ENCODE peak calls at places on chromosomes 5 and 9, in seven cellular contexts. One of them, this sample, is unnamed.

GRCh38 chr9:126617740-126618133 is 4.0 kb downstream of the LMX1B start:
- DNase-seq in H1: no peak
- DNase-seq in SK-N-SH: peak
- DNase-seq in GM12892: no peak
- DNase-seq in K562: peak
- DNase-seq in GM12878: no peak
- DNase-seq in HepG2: no peak
- DNase-seq in this sample: no peak

GRCh38 chr9:37243588-37244345 is 123.4 kb downstream of the ZCCHC7 start:
- DNase-seq in H1: no peak
- DNase-seq in HepG2: no peak
- DNase-seq in K562: no peak
- DNase-seq in GM12878: no peak
- DNase-seq in GM12892: no peak
- DNase-seq in SK-N-SH: no peak
- DNase-seq in this sample: no peak

GRCh38 chr9:130501645-130502044 is 56.9 kb downstream of the ASS1 start:
- DNase-seq in GM12878: no peak
- DNase-seq in HepG2: no peak
- DNase-seq in GM12892: no peak
- DNase-seq in H1: no peak
- DNase-seq in K562: peak
- DNase-seq in SK-N-SH: peak
- DNase-seq in this sample: no peak

GRCh38 chr9:35510745-35511428 is 21.0 kb downstream of the RUSC2 start:
- DNase-seq in SK-N-SH: no peak
- DNase-seq in GM12878: no peak
- DNase-seq in K562: no peak
- DNase-seq in H1: no peak
- DNase-seq in HepG2: peak
- DNase-seq in GM12892: no peak
- DNase-seq in this sample: no peak

GRCh38 chr5:10229306-10230048 is 20.2 kb downstream of the ATPSCKMT start:
- DNase-seq in SK-N-SH: no peak
- DNase-seq in K562: no peak
- DNase-seq in GM12878: no peak
- DNase-seq in H1: no peak
- DNase-seq in HepG2: no peak
- DNase-seq in GM12892: no peak
- DNase-seq in this sample: no peak

GRCh38 chr5:131068893-131069643 is 96.0 kb downstream of the HINT1 start:
- DNase-seq in HepG2: no peak
- DNase-seq in SK-N-SH: no peak
- DNase-seq in GM12892: peak
- DNase-seq in GM12878: peak
- DNase-seq in H1: no peak
- DNase-seq in K562: no peak
- DNase-seq in this sample: peak

GRCh38 chr5:1190915-1191314 is 10.5 kb upstream of the SLC6A19 start:
- DNase-seq in GM12892: no peak
- DNase-seq in H1: no peak
- DNase-seq in HepG2: no peak
- DNase-seq in SK-N-SH: no peak
- DNase-seq in K562: no peak
- DNase-seq in GM12878: no peak
- DNase-seq in this sample: no peak

GRCh38 chr5:175712681-175713085 is 54.8 kb downstream of the HRH2 start:
- DNase-seq in K562: no peak
- DNase-seq in GM12892: no peak
- DNase-seq in H1: no peak
- DNase-seq in SK-N-SH: peak
- DNase-seq in HepG2: no peak
- DNase-seq in GM12878: no peak
- DNase-seq in this sample: no peak

GRCh38 chr5:163867738-163868137 is 362.3 kb downstream of the MAT2B start:
- DNase-seq in GM12892: no peak
- DNase-seq in SK-N-SH: no peak
- DNase-seq in H1: no peak
- DNase-seq in K562: no peak
- DNase-seq in HepG2: no peak
- DNase-seq in GM12878: no peak
- DNase-seq in this sample: no peak

GRCh38 chr5:148912714-148913398 is 86.4 kb downstream of the ADRB2 start:
- DNase-seq in GM12878: no peak
- DNase-seq in GM12892: no peak
- DNase-seq in H1: peak
- DNase-seq in SK-N-SH: peak
- DNase-seq in K562: no peak
- DNase-seq in HepG2: peak
- DNase-seq in this sample: no peak

GRCh38 chr9:27194401-27195091 is 85.5 kb downstream of the TEK start:
- DNase-seq in H1: no peak
- DNase-seq in SK-N-SH: no peak
- DNase-seq in GM12892: no peak
- DNase-seq in K562: no peak
- DNase-seq in HepG2: no peak
- DNase-seq in GM12878: no peak
- DNase-seq in this sample: no peak

GRCh38 chr5:75059887-75060286 is 7.5 kb upstream of the GCNT4 start:
- DNase-seq in HepG2: no peak
- DNase-seq in SK-N-SH: no peak
- DNase-seq in GM12892: no peak
- DNase-seq in K562: no peak
- DNase-seq in H1: no peak
- DNase-seq in GM12878: no peak
- DNase-seq in this sample: no peak

GRCh38 chr5:98741926-98742325 is 31.5 kb upstream of the RGMB start:
- DNase-seq in K562: no peak
- DNase-seq in GM12878: no peak
- DNase-seq in GM12892: no peak
- DNase-seq in SK-N-SH: no peak
- DNase-seq in H1: no peak
- DNase-seq in HepG2: no peak
- DNase-seq in this sample: no peak

GRCh38 chr5:7157083-7157482 is 238.9 kb upstream of the ADCY2 start:
- DNase-seq in HepG2: no peak
- DNase-seq in GM12878: no peak
- DNase-seq in K562: no peak
- DNase-seq in SK-N-SH: no peak
- DNase-seq in H1: no peak
- DNase-seq in GM12892: no peak
- DNase-seq in this sample: no peak

DNA sequence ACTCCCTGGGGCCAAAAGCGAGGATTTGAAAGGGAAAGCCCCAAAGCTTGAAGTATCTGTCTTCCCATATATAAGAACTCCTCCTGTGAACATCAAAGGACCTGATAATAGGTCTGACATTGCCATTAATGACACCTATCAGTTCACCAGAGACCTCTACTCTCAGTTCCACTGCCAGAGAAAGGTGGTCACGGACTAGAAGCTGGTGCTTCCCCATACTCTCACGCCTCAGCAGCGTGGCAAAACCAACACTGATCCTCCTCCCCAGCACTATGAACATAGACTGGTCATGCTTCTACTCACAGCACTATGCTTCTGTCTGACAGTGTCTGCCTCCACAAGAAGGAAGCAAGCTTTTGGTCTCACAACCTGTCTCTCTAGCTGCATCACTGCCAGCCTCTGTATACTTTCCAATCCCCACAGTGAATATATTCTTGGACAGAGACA is 37.9 kb downstream of the NRG2 start:
- DNase-seq in GM12878: peak
- DNase-seq in K562: no peak
- DNase-seq in GM12892: no peak
- DNase-seq in H1: no peak
- DNase-seq in HepG2: no peak
- DNase-seq in SK-N-SH: no peak
- DNase-seq in this sample: no peak
- TF ChIP-seq TAF1 in GM12878: peak
- TF ChIP-seq TAF1 in K562: no peak
- TF ChIP-seq TAF1 in GM12892: no peak
- TF ChIP-seq TAF1 in H1: no peak
- TF ChIP-seq TAF1 in HepG2: no peak
- TF ChIP-seq TAF1 in SK-N-SH: no peak
- TF ChIP-seq TAF1 in this sample: peak

DNA sequence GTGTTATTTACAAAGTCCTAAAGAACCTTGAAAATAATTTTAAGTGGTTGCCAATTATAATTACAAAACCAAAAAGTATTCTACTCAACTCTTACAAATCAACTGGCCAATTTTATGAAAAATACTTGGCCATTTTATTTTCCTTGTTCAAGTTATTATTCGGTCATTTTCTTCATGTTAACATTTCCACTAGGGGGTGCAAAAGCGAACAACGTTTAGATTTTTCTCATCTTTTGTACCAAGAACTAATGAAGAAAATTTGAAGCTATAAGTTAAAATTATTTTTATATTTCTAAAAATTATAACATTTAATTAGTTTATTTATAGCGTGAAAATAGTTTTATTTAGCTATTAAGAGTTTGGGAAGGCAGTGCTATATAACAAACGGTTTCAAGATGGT is 1453.3 kb downstream of the MAT2B start:
- DNase-seq in SK-N-SH: no peak
- DNase-seq in GM12892: no peak
- DNase-seq in K562: no peak
- DNase-seq in GM12878: no peak
- DNase-seq in HepG2: no peak
- DNase-seq in H1: no peak
- DNase-seq in this sample: no peak
- TF ChIP-seq POLR2AphosphoS5 in SK-N-SH: no peak
- TF ChIP-seq POLR2AphosphoS5 in GM12892: no peak
- TF ChIP-seq POLR2AphosphoS5 in K562: no peak
- TF ChIP-seq POLR2AphosphoS5 in GM12878: no peak
- TF ChIP-seq POLR2AphosphoS5 in HepG2: no peak
- TF ChIP-seq POLR2AphosphoS5 in H1: no peak
- TF ChIP-seq POLR2AphosphoS5 in this sample: no peak

GRCh38 chr9:129109952-129110739 is 447 bp downstream of the CRAT start:
- DNase-seq in H1: no peak
- DNase-seq in GM12892: peak
- DNase-seq in SK-N-SH: no peak
- DNase-seq in K562: peak
- DNase-seq in GM12878: no peak
- DNase-seq in HepG2: peak
- DNase-seq in this sample: no peak

GRCh38 chr9:129110740-129111142 is at the start of gene CRAT:
- DNase-seq in SK-N-SH: peak
- DNase-seq in GM12878: peak
- DNase-seq in K562: peak
- DNase-seq in HepG2: peak
- DNase-seq in H1: peak
- DNase-seq in GM12892: peak
- DNase-seq in this sample: peak

GRCh38 chr9:129111143-129111761 is at the start of gene PTPA:
- DNase-seq in SK-N-SH: peak
- DNase-seq in K562: peak
- DNase-seq in GM12878: no peak
- DNase-seq in H1: peak
- DNase-seq in GM12892: peak
- DNase-seq in HepG2: peak
- DNase-seq in this sample: peak

GRCh38 chr9:129113645-129114304 is 2.6 kb downstream of the PTPA start:
- DNase-seq in GM12878: no peak
- DNase-seq in K562: no peak
- DNase-seq in GM12892: no peak
- DNase-seq in H1: no peak
- DNase-seq in SK-N-SH: no peak
- DNase-seq in HepG2: no peak
- DNase-seq in this sample: no peak

DNA sequence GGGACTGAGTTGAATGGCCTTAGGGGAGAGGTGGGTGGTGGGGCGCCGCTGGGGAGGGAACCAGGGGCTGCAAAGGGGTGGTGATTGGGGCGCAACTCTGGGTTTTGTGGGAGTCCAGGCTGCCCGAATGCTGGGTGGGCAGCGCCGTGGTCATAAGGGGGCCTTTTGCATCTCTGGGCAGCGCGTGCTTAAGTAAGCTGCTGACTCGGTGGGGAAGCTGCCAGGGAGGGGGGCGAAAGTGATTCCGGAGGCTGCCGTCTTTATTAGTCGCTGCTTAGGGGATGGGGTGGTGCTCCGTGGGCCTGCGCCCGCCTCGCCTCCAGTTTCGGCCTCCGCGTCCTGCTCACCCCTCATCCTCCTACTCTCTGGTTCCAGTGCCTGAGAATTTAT is 542 bp downstream of the PTPA start:
- DNase-seq in GM12878: no peak
- DNase-seq in SK-N-SH: peak
- DNase-seq in HepG2: peak
- DNase-seq in GM12892: no peak
- DNase-seq in K562: peak
- DNase-seq in H1: no peak
- DNase-seq in this sample: peak
- TF ChIP-seq TAF1 in GM12878: no peak
- TF ChIP-seq TAF1 in SK-N-SH: no peak
- TF ChIP-seq TAF1 in HepG2: no peak
- TF ChIP-seq TAF1 in GM12892: no peak
- TF ChIP-seq TAF1 in K562: no peak
- TF ChIP-seq TAF1 in H1: no peak
- TF ChIP-seq TAF1 in this sample: no peak

GRCh38 chr5:5179597-5179996 is 39.5 kb downstream of the ADAMTS16 start:
- DNase-seq in GM12878: no peak
- DNase-seq in SK-N-SH: no peak
- DNase-seq in K562: no peak
- DNase-seq in H1: peak
- DNase-seq in GM12892: no peak
- DNase-seq in HepG2: no peak
- DNase-seq in this sample: no peak
- TF ChIP-seq POLR2AphosphoS5 in GM12878: no peak
- TF ChIP-seq POLR2AphosphoS5 in SK-N-SH: no peak
- TF ChIP-seq POLR2AphosphoS5 in K562: no peak
- TF ChIP-seq POLR2AphosphoS5 in H1: no peak
- TF ChIP-seq POLR2AphosphoS5 in GM12892: no peak
- TF ChIP-seq POLR2AphosphoS5 in HepG2: no peak
- TF ChIP-seq POLR2AphosphoS5 in this sample: no peak

DNA sequence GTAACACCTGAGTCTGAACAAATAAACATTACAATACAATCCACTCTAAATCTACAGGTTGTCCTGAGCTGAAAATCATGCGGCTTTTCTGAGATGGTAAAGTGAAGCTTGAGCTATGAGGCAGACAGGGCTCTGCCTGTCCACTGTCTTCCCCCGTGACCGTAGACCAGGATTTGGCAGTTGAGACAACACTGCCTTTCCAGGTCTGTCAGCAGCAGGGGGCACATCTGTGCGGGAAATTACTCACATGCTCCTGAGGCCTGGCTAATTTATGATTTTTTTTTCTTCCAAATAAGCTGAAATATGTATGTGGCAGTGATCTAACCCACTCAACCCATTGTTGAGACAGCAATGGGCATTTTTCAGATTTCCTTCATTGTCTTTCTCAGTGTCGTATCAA is 307.9 kb downstream of the FBXL7 start:
- DNase-seq in HepG2: no peak
- DNase-seq in K562: no peak
- DNase-seq in GM12892: no peak
- DNase-seq in H1: no peak
- DNase-seq in GM12878: no peak
- DNase-seq in SK-N-SH: peak
- DNase-seq in this sample: no peak
- TF ChIP-seq TAF1 in HepG2: no peak
- TF ChIP-seq TAF1 in K562: no peak
- TF ChIP-seq TAF1 in GM12892: no peak
- TF ChIP-seq TAF1 in H1: no peak
- TF ChIP-seq TAF1 in GM12878: no peak
- TF ChIP-seq TAF1 in SK-N-SH: no peak
- TF ChIP-seq TAF1 in this sample: no peak

This sample was measured in GM12891.